ENCODE peak calls at places on chromosome 10, in ten cellular contexts. S is activated T-cell treated with anti-CD3 and anti-CD28 coated beads for 1 hour; I is T-helper 17 cell; T is B cell; J is NCI-H2081; Q is Calu3; H is stimulated activated CD4-positive, alpha-beta T cell treated with anti-CD3 and anti-CD28 coated beads, Interleukin-12 subunit alpha, Interleukin-12 subunit beta, amount 100 ng/mL, for 24 hours; G is nephron progenitor cell; K is pancreas; R is lower lobe of right lung. Y is an unnamed sample.

GRCh38 chr10:116947838-116948529 is 57.0 kb downstream of the SHTN1 start:
- DNase-seq in S (no peak), I (no peak), T (no peak), J (no peak), Q (peak), H (no peak), G (no peak), K (no peak), R (no peak), Y (no peak)

GRCh38 chr10:22016046-22016705 is 12.6 kb upstream of the DNAJC1 start:
- DNase-seq in S (no peak), I (no peak), T (no peak), J (no peak), Q (no peak), H (no peak), G (no peak), K (no peak), R (no peak), Y (no peak)

GRCh38 chr10:128540806-128541739 is 414.9 kb upstream of the MKI67 start:
- DNase-seq in S (no peak), I (no peak), T (no peak), J (no peak), Q (no peak), H (no peak), G (peak), K (peak), R (no peak), Y (no peak)

GRCh38 chr10:24952146-24952700 is at the start of gene PRTFDC1:
- DNase-seq in S (no peak), I (no peak), T (peak), J (peak), Q (peak), H (peak), G (peak), K (peak), R (peak), Y (peak)

GRCh38 chr10:125081931-125082330 is 78.4 kb downstream of the CTBP2 start:
- DNase-seq in S (no peak), I (no peak), T (no peak), J (no peak), Q (no peak), H (no peak), G (no peak), K (peak), R (no peak), Y (no peak)

GRCh38 chr10:130003787-130004613 is 39.9 kb upstream of the EBF3 start:
- DNase-seq in S (no peak), I (no peak), T (no peak), J (no peak), Q (no peak), H (no peak), G (no peak), K (no peak), R (no peak), Y (no peak)

GRCh38 chr10:93495654-93496321 is 624 bp upstream of the CEP55 start:
- DNase-seq in S (no peak), I (no peak), T (no peak), J (peak), Q (no peak), H (no peak), G (no peak), K (peak), R (no peak), Y (peak)

GRCh38 chr10:82925547-82925946 is 1050.6 kb downstream of the NRG3 start:
- DNase-seq in S (no peak), I (no peak), T (no peak), J (no peak), Q (no peak), H (no peak), G (no peak), K (no peak), R (no peak), Y (no peak)

GRCh38 chr10:22345301-22346086 is at the start of gene SPAG6:
- DNase-seq in S (no peak), I (peak), T (peak), J (peak), Q (no peak), H (no peak), G (peak), K (peak), R (peak), Y (no peak)

GRCh38 chr10:91931526-91932190 is 8.1 kb downstream of the BTAF1 start:
- DNase-seq in S (no peak), I (no peak), T (no peak), J (no peak), Q (no peak), H (no peak), G (no peak), K (no peak), R (no peak), Y (no peak)

GRCh38 chr10:31770307-31770902 is 158.2 kb downstream of the ARHGAP12 start:
- DNase-seq in S (peak), I (no peak), T (peak), J (peak), Q (peak), H (peak), G (peak), K (peak), R (peak), Y (peak)

GRCh38 chr10:71502221-71502620 is 105.5 kb downstream of the CDH23 start:
- DNase-seq in S (no peak), I (no peak), T (no peak), J (no peak), Q (no peak), H (no peak), G (no peak), K (no peak), R (no peak), Y (no peak)

GRCh38 chr10:110444009-110444347 is 53.7 kb upstream of the DUSP5 start:
- DNase-seq in S (no peak), I (no peak), T (no peak), J (no peak), Q (no peak), H (no peak), G (peak), K (no peak), R (no peak), Y (no peak)

GRCh38 chr10:31819393-31819820 is 109.2 kb downstream of the ARHGAP12 start:
- DNase-seq in S (no peak), I (no peak), T (no peak), J (no peak), Q (no peak), H (no peak), G (no peak), K (no peak), R (no peak), Y (no peak)

GRCh38 chr10:48577158-48577557 is 27.7 kb downstream of the ARHGAP22 start:
- DNase-seq in S (no peak), I (no peak), T (peak), J (no peak), Q (no peak), H (no peak), G (no peak), K (no peak), R (no peak), Y (no peak)

GRCh38 chr10:15860692-15861201 is 440 bp upstream of the MINDY3 start:
- DNase-seq in S (no peak), I (no peak), T (no peak), J (no peak), Q (no peak), H (no peak), G (no peak), K (no peak), R (no peak), Y (no peak)

GRCh38 chr10:5071411-5072198 is 22.6 kb upstream of the AKR1C3 start:
- DNase-seq in S (no peak), I (no peak), T (no peak), J (peak), Q (peak), H (no peak), G (no peak), K (peak), R (no peak), Y (peak)

GRCh38 chr10:119360181-119360921 is 153.0 kb downstream of the GRK5 start:
- DNase-seq in S (no peak), I (no peak), T (no peak), J (no peak), Q (no peak), H (no peak), G (no peak), K (no peak), R (no peak), Y (no peak)

GRCh38 chr10:102449321-102450123 is 1.8 kb downstream of the C10orf95 start:
- DNase-seq in S (peak), I (peak), T (peak), J (peak), Q (peak), H (peak), G (peak), K (peak), R (peak), Y (peak)

GRCh38 chr10:128150045-128150493 is 23.8 kb upstream of the MKI67 start:
- DNase-seq in S (peak), I (peak), T (peak), J (peak), Q (peak), H (peak), G (peak), K (peak), R (peak), Y (no peak)

GRCh38 chr10:44650576-44651394 is 260.4 kb upstream of the TMEM72 start:
- DNase-seq in S (no peak), I (no peak), T (no peak), J (no peak), Q (no peak), H (no peak), G (no peak), K (no peak), R (no peak), Y (no peak)

GRCh38 chr10:104406715-104407517 is 53.3 kb downstream of the CFAP58 start:
- DNase-seq in S (no peak), I (no peak), T (no peak), J (no peak), Q (no peak), H (no peak), G (no peak), K (no peak), R (no peak), Y (no peak)

GRCh38 chr10:45375716-45376231 is 1.8 kb downstream of the ALOX5 start:
- DNase-seq in S (no peak), I (no peak), T (peak), J (no peak), Q (peak), H (no peak), G (no peak), K (no peak), R (no peak), Y (no peak)

GRCh38 chr10:92993671-92994304 is 66.8 kb upstream of the CYP26C1 start:
- DNase-seq in S (no peak), I (no peak), T (no peak), J (no peak), Q (no peak), H (no peak), G (no peak), K (no peak), R (no peak), Y (no peak)

GRCh38 chr10:11204355-11204879 is 186.7 kb downstream of the CELF2 start:
- DNase-seq in S (no peak), I (no peak), T (no peak), J (no peak), Q (no peak), H (no peak), G (peak), K (no peak), R (no peak), Y (no peak)

GRCh38 chr10:130339091-130339490 is 202.9 kb downstream of the GLRX3 start:
- DNase-seq in S (no peak), I (no peak), T (no peak), J (no peak), Q (no peak), H (no peak), G (no peak), K (no peak), R (no peak), Y (no peak)

GRCh38 chr10:87674963-87675362 is 15.3 kb downstream of the PAPSS2 start:
- DNase-seq in S (no peak), I (no peak), T (no peak), J (no peak), Q (no peak), H (no peak), G (no peak), K (no peak), R (no peak), Y (no peak)

GRCh38 chr10:49123981-49124920 is 8.9 kb upstream of the VSTM4 start:
- DNase-seq in S (no peak), I (no peak), T (no peak), J (peak), Q (no peak), H (no peak), G (no peak), K (no peak), R (no peak), Y (no peak)

GRCh38 chr10:101293007-101293723 is 60.8 kb upstream of the BTRC start:
- DNase-seq in S (no peak), I (no peak), T (no peak), J (peak), Q (no peak), H (no peak), G (no peak), K (no peak), R (no peak), Y (peak)

GRCh38 chr10:26832960-26833359 is 27.8 kb downstream of the ABI1 start:
- DNase-seq in S (no peak), I (no peak), T (no peak), J (no peak), Q (no peak), H (no peak), G (no peak), K (no peak), R (no peak), Y (no peak)

GRCh38 chr10:24042884-24043283 is 166.1 kb upstream of the KIAA1217 start:
- DNase-seq in S (no peak), I (no peak), T (no peak), J (no peak), Q (no peak), H (no peak), G (no peak), K (no peak), R (no peak), Y (no peak)

GRCh38 chr10:126380352-126381076 is 7.8 kb downstream of the ADAM12 start:
- DNase-seq in S (no peak), I (no peak), T (no peak), J (no peak), Q (no peak), H (no peak), G (no peak), K (no peak), R (no peak), Y (no peak)

GRCh38 chr10:99497343-99498025 is 35.3 kb upstream of the NKX2-3 start:
- DNase-seq in S (no peak), I (no peak), T (no peak), J (no peak), Q (no peak), H (no peak), G (no peak), K (no peak), R (no peak), Y (no peak)